ENCODE peak calls at places on chromosomes 6 and 20, in five cellular contexts. One of them, this sample, is unnamed. For H3K27me3, the result is how much of the 10 kb centered on the place peaks cover.

GRCh38 chr20:41532935-41533334 is 85.2 kb downstream of the CHD6 start:
- DNase-seq in body of pancreas: no peak
- DNase-seq in lung: no peak
- DNase-seq in endothelial cell of umbilical vein: no peak
- DNase-seq in CD8-positive, alpha-beta T cell: no peak
- DNase-seq in this sample: no peak

GRCh38 chr20:1569417-1569861 is 11.9 kb upstream of the SIRPD start:
- DNase-seq in endothelial cell of umbilical vein: peak
- DNase-seq in body of pancreas: no peak
- DNase-seq in lung: no peak
- DNase-seq in CD8-positive, alpha-beta T cell: no peak
- DNase-seq in this sample: no peak

GRCh38 chr6:36597775-36598174 is 3.6 kb downstream of the SRSF3 start:
- DNase-seq in body of pancreas: no peak
- DNase-seq in CD8-positive, alpha-beta T cell: no peak
- DNase-seq in endothelial cell of umbilical vein: no peak
- DNase-seq in lung: no peak
- DNase-seq in this sample: no peak

GRCh38 chr6:134132494-134133141 is 80.2 kb upstream of the SLC2A12 start:
- DNase-seq in lung: no peak
- DNase-seq in body of pancreas: no peak
- DNase-seq in endothelial cell of umbilical vein: no peak
- DNase-seq in CD8-positive, alpha-beta T cell: no peak
- DNase-seq in this sample: no peak

GRCh38 chr6:168916576-168917207 is 337.0 kb downstream of the THBS2 start:
- DNase-seq in lung: no peak
- DNase-seq in CD8-positive, alpha-beta T cell: no peak
- DNase-seq in endothelial cell of umbilical vein: no peak
- DNase-seq in body of pancreas: no peak
- DNase-seq in this sample: no peak

GRCh38 chr20:25008388-25009217 is 16.1 kb upstream of the APMAP start:
- DNase-seq in CD8-positive, alpha-beta T cell: no peak
- DNase-seq in endothelial cell of umbilical vein: no peak
- DNase-seq in lung: no peak
- DNase-seq in body of pancreas: peak
- DNase-seq in this sample: no peak

GRCh38 chr6:117605169-117605826 is 3.0 kb upstream of the GOPC start:
- DNase-seq in endothelial cell of umbilical vein: peak
- DNase-seq in CD8-positive, alpha-beta T cell: no peak
- DNase-seq in lung: no peak
- DNase-seq in body of pancreas: peak
- DNase-seq in this sample: peak

GRCh38 chr20:13325033-13325432 is 104.0 kb downstream of the ISM1 start:
- DNase-seq in CD8-positive, alpha-beta T cell: no peak
- DNase-seq in lung: no peak
- DNase-seq in body of pancreas: no peak
- DNase-seq in endothelial cell of umbilical vein: peak
- DNase-seq in this sample: peak

GRCh38 chr6:84027340-84028183 is 6.0 kb upstream of the MRAP2 start:
- DNase-seq in CD8-positive, alpha-beta T cell: no peak
- DNase-seq in endothelial cell of umbilical vein: peak
- DNase-seq in lung: no peak
- DNase-seq in body of pancreas: peak
- DNase-seq in this sample: no peak

GRCh38 chr6:87660226-87660886 is 41.7 kb downstream of the AKIRIN2 start:
- DNase-seq in lung: no peak
- DNase-seq in CD8-positive, alpha-beta T cell: no peak
- DNase-seq in endothelial cell of umbilical vein: peak
- DNase-seq in body of pancreas: no peak
- DNase-seq in this sample: no peak

GRCh38 chr6:25223421-25224052 is 55.6 kb upstream of the CARMIL1 start:
- DNase-seq in lung: peak
- DNase-seq in CD8-positive, alpha-beta T cell: peak
- DNase-seq in endothelial cell of umbilical vein: peak
- DNase-seq in body of pancreas: peak
- DNase-seq in this sample: peak

GRCh38 chr6:112827793-112828192 is 480.7 kb downstream of the RFPL4B start:
- DNase-seq in endothelial cell of umbilical vein: peak
- DNase-seq in body of pancreas: peak
- DNase-seq in CD8-positive, alpha-beta T cell: no peak
- DNase-seq in lung: no peak
- DNase-seq in this sample: no peak

GRCh38 chr20:37651932-37652331 is 41.9 kb upstream of the CTNNBL1 start:
- DNase-seq in body of pancreas: peak
- DNase-seq in endothelial cell of umbilical vein: peak
- DNase-seq in lung: peak
- DNase-seq in CD8-positive, alpha-beta T cell: no peak
- DNase-seq in this sample: peak

GRCh38 chr6:137119196-137120104 is 54.0 kb downstream of the IL22RA2 start:
- DNase-seq in CD8-positive, alpha-beta T cell: no peak
- DNase-seq in body of pancreas: peak
- DNase-seq in lung: no peak
- DNase-seq in endothelial cell of umbilical vein: no peak
- DNase-seq in this sample: no peak

GRCh38 chr6:136579800-136580199 is 29.6 kb upstream of the MAP7 start:
- DNase-seq in lung: no peak
- DNase-seq in body of pancreas: no peak
- DNase-seq in CD8-positive, alpha-beta T cell: no peak
- DNase-seq in endothelial cell of umbilical vein: no peak
- DNase-seq in this sample: no peak

GRCh38 chr20:16865406-16865805 is 117.2 kb downstream of the OTOR start:
- DNase-seq in endothelial cell of umbilical vein: no peak
- DNase-seq in lung: no peak
- DNase-seq in CD8-positive, alpha-beta T cell: no peak
- DNase-seq in body of pancreas: no peak
- DNase-seq in this sample: no peak

GRCh38 chr6:131657630-131658111 is 20.6 kb downstream of the ENPP3 start:
- DNase-seq in lung: no peak
- DNase-seq in endothelial cell of umbilical vein: no peak
- DNase-seq in body of pancreas: no peak
- DNase-seq in CD8-positive, alpha-beta T cell: no peak
- DNase-seq in this sample: no peak

GRCh38 chr20:25300496-25301170 is 52.7 kb downstream of the PYGB start:
- DNase-seq in lung: no peak
- DNase-seq in CD8-positive, alpha-beta T cell: no peak
- DNase-seq in body of pancreas: no peak
- DNase-seq in endothelial cell of umbilical vein: no peak
- DNase-seq in this sample: no peak

GRCh38 chr6:87068804-87069203 is 26.1 kb downstream of the CGA start:
- DNase-seq in lung: no peak
- DNase-seq in body of pancreas: no peak
- DNase-seq in endothelial cell of umbilical vein: no peak
- DNase-seq in CD8-positive, alpha-beta T cell: no peak
- DNase-seq in this sample: no peak

GRCh38 chr6:96943535-96943934 is 19.0 kb downstream of the KLHL32 start:
- DNase-seq in CD8-positive, alpha-beta T cell: no peak
- DNase-seq in endothelial cell of umbilical vein: no peak
- DNase-seq in lung: no peak
- DNase-seq in body of pancreas: no peak
- DNase-seq in this sample: no peak

GRCh38 chr6:55818482-55818881 is 56.9 kb downstream of the BMP5 start:
- DNase-seq in body of pancreas: no peak
- DNase-seq in CD8-positive, alpha-beta T cell: no peak
- DNase-seq in lung: no peak
- DNase-seq in endothelial cell of umbilical vein: no peak
- DNase-seq in this sample: no peak

GRCh38 chr6:165985926-165986646 is 181.6 kb downstream of the TBXT start:
- DNase-seq in lung: no peak
- DNase-seq in CD8-positive, alpha-beta T cell: no peak
- DNase-seq in body of pancreas: no peak
- DNase-seq in endothelial cell of umbilical vein: no peak
- DNase-seq in this sample: no peak

GRCh38 chr6:12613819-12614218 is 102.7 kb upstream of the PHACTR1 start:
- DNase-seq in endothelial cell of umbilical vein: no peak
- DNase-seq in body of pancreas: no peak
- DNase-seq in lung: no peak
- DNase-seq in CD8-positive, alpha-beta T cell: no peak
- DNase-seq in this sample: no peak

GRCh38 chr6:141467881-141468280 is 664.8 kb upstream of the GJE1 start:
- DNase-seq in endothelial cell of umbilical vein: no peak
- DNase-seq in CD8-positive, alpha-beta T cell: no peak
- DNase-seq in lung: no peak
- DNase-seq in body of pancreas: no peak
- DNase-seq in this sample: no peak

GRCh38 chr6:163098827-163099469 is 315.6 kb upstream of the QKI start:
- DNase-seq in body of pancreas: no peak
- DNase-seq in lung: no peak
- DNase-seq in endothelial cell of umbilical vein: no peak
- DNase-seq in CD8-positive, alpha-beta T cell: no peak
- DNase-seq in this sample: no peak

GRCh38 chr20:60078351-60079250 is 120.4 kb downstream of the CDH26 start:
- DNase-seq in CD8-positive, alpha-beta T cell: no peak
- DNase-seq in body of pancreas: no peak
- DNase-seq in endothelial cell of umbilical vein: no peak
- DNase-seq in lung: no peak
- DNase-seq in this sample: peak

GRCh38 chr20:1185781-1186334 is 1.1 kb upstream of the TMEM74B start:
- DNase-seq in CD8-positive, alpha-beta T cell: no peak
- DNase-seq in body of pancreas: peak
- DNase-seq in lung: no peak
- DNase-seq in endothelial cell of umbilical vein: peak
- DNase-seq in this sample: peak

GRCh38 chr6:35489995-35490791 is 6.7 kb downstream of the TEAD3 start:
- DNase-seq in lung: no peak
- DNase-seq in body of pancreas: peak
- DNase-seq in endothelial cell of umbilical vein: no peak
- DNase-seq in CD8-positive, alpha-beta T cell: no peak
- DNase-seq in this sample: no peak

GRCh38 chr6:35496851-35497570 is at the start of gene TEAD3:
- DNase-seq in CD8-positive, alpha-beta T cell: peak
- DNase-seq in body of pancreas: peak
- DNase-seq in lung: peak
- DNase-seq in endothelial cell of umbilical vein: no peak
- DNase-seq in this sample: peak

GRCh38 chr20:22525069-22525820 is 59.1 kb downstream of the FOXA2 start:
- DNase-seq in body of pancreas: no peak
- DNase-seq in lung: no peak
- DNase-seq in CD8-positive, alpha-beta T cell: no peak
- DNase-seq in endothelial cell of umbilical vein: no peak
- DNase-seq in this sample: no peak

GRCh38 chr20:21156266-21156665 is 30.4 kb downstream of the KIZ start:
- DNase-seq in lung: no peak
- DNase-seq in endothelial cell of umbilical vein: no peak
- DNase-seq in body of pancreas: no peak
- DNase-seq in CD8-positive, alpha-beta T cell: no peak
- DNase-seq in this sample: no peak

GRCh38 chr6:167667204-167668018 is 159.3 kb upstream of the AFDN start:
- DNase-seq in lung: no peak
- DNase-seq in body of pancreas: no peak
- DNase-seq in endothelial cell of umbilical vein: no peak
- DNase-seq in CD8-positive, alpha-beta T cell: no peak
- DNase-seq in this sample: no peak

GRCh38 chr6:89555751-89556150 is 82.8 kb downstream of the LYRM2 start:
- DNase-seq in body of pancreas: no peak
- DNase-seq in endothelial cell of umbilical vein: no peak
- DNase-seq in lung: no peak
- DNase-seq in CD8-positive, alpha-beta T cell: no peak
- DNase-seq in this sample: no peak

GRCh38 chr6:75693534-75693933 is 55.5 kb upstream of the MYO6 start:
- DNase-seq in endothelial cell of umbilical vein: no peak
- DNase-seq in body of pancreas: no peak
- DNase-seq in lung: no peak
- DNase-seq in CD8-positive, alpha-beta T cell: no peak
- DNase-seq in this sample: no peak

GRCh38 chr6:138923561-138923960 is 64.5 kb downstream of the REPS1 start:
- DNase-seq in CD8-positive, alpha-beta T cell: no peak
- DNase-seq in lung: no peak
- DNase-seq in endothelial cell of umbilical vein: no peak
- DNase-seq in body of pancreas: no peak
- DNase-seq in this sample: no peak

GRCh38 chr20:18059603-18060002 is 1.9 kb upstream of the OVOL2 start:
- DNase-seq in body of pancreas: no peak
- DNase-seq in lung: no peak
- DNase-seq in endothelial cell of umbilical vein: no peak
- DNase-seq in CD8-positive, alpha-beta T cell: no peak
- DNase-seq in this sample: no peak

GRCh38 chr6:33271098-33271607 is 523 bp downstream of the VPS52 start:
- DNase-seq in CD8-positive, alpha-beta T cell: no peak
- DNase-seq in lung: no peak
- DNase-seq in endothelial cell of umbilical vein: no peak
- DNase-seq in body of pancreas: no peak
- DNase-seq in this sample: no peak
- TF ChIP-seq CTCF in CD8-positive, alpha-beta T cell: no peak
- TF ChIP-seq CTCF in lung: no peak
- TF ChIP-seq CTCF in endothelial cell of umbilical vein: no peak
- TF ChIP-seq CTCF in body of pancreas: no peak
- TF ChIP-seq CTCF in this sample: no peak

GRCh38 chr20:63233061-63233344 is 2.7 kb upstream of the BIRC7 start:
- DNase-seq in endothelial cell of umbilical vein: no peak
- DNase-seq in CD8-positive, alpha-beta T cell: no peak
- DNase-seq in lung: no peak
- DNase-seq in body of pancreas: no peak
- DNase-seq in this sample: no peak
- H3K27me3 ChIP-seq in endothelial cell of umbilical vein: under half
- H3K27me3 ChIP-seq in CD8-positive, alpha-beta T cell: under half
- H3K27me3 ChIP-seq in lung: under half
- H3K27me3 ChIP-seq in body of pancreas: under half
- H3K27me3 ChIP-seq in this sample: under half

GRCh38 chr6:44342489-44342888 is at the start of gene SPATS1:
- DNase-seq in CD8-positive, alpha-beta T cell: no peak
- DNase-seq in lung: no peak
- DNase-seq in body of pancreas: peak
- DNase-seq in endothelial cell of umbilical vein: no peak
- DNase-seq in this sample: no peak
- H3K4me3 ChIP-seq in CD8-positive, alpha-beta T cell: no peak
- H3K4me3 ChIP-seq in lung: no peak
- H3K4me3 ChIP-seq in body of pancreas: no peak
- H3K4me3 ChIP-seq in endothelial cell of umbilical vein: no peak
- H3K4me3 ChIP-seq in this sample: no peak

DNA sequence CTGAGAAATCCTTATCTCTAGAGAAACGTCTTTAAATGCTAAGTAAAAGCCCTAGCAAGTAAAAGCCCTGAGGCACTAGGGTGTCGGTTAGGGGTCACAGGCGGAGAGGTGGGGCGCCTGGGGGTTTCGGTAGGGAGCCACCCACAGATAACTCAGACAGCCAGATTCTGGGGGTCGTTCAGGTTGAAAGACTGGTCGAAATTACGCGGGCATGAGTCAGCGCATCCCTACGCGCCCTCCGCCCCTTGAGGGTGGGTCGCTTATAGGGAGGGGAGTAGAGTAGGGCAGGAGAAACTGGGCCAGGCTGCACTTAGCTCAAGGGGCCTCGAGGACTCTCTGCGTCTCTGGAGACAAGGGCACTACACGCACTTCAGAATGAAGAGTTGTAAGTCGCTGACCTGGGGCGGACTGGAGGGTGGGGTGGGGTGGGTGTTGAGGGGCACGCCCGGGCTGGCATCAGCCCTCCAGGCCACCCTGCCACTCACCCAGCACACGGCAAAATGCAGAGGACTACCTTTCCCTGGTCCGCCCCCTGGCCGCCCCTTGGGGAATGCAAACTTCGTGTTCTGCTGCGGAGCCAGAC is 598 bp upstream of the PPT2 start:
- DNase-seq in endothelial cell of umbilical vein: peak
- DNase-seq in body of pancreas: no peak
- DNase-seq in CD8-positive, alpha-beta T cell: no peak
- DNase-seq in lung: peak
- DNase-seq in this sample: peak
- TF ChIP-seq CTCF in endothelial cell of umbilical vein: peak
- TF ChIP-seq CTCF in body of pancreas: no peak
- TF ChIP-seq CTCF in CD8-positive, alpha-beta T cell: no peak
- TF ChIP-seq CTCF in lung: no peak
- TF ChIP-seq CTCF in this sample: no peak

GRCh38 chr20:62993856-62994494 is 12.8 kb downstream of the BHLHE23 start:
- DNase-seq in body of pancreas: no peak
- DNase-seq in endothelial cell of umbilical vein: no peak
- DNase-seq in CD8-positive, alpha-beta T cell: no peak
- DNase-seq in lung: no peak
- DNase-seq in this sample: no peak
- H3K27me3 ChIP-seq in body of pancreas: under half
- H3K27me3 ChIP-seq in endothelial cell of umbilical vein: under half
- H3K27me3 ChIP-seq in CD8-positive, alpha-beta T cell: under half
- H3K27me3 ChIP-seq in lung: under half
- H3K27me3 ChIP-seq in this sample: under half